ENCODE peak calls at places on chromosome 4, in five cellular contexts. One of them, this sample, is unnamed.

GRCh38 chr4:139281212-139281611 is 1.2 kb upstream of the MGARP start:
- DNase-seq in hepatocyte: no peak
- DNase-seq in stimulated activated CD4-positive, alpha-beta T cell treated with anti-CD3 and anti-CD28 coated beads, Interleukin-15, amount 100 ng/mL, for 24 hours: no peak
- DNase-seq in head of caudate nucleus: no peak
- DNase-seq in AG09319: no peak
- DNase-seq in this sample: no peak

GRCh38 chr4:2480649-2481048 is 11.7 kb downstream of the RNF4 start:
- DNase-seq in hepatocyte: no peak
- DNase-seq in stimulated activated CD4-positive, alpha-beta T cell treated with anti-CD3 and anti-CD28 coated beads, Interleukin-15, amount 100 ng/mL, for 24 hours: no peak
- DNase-seq in head of caudate nucleus: no peak
- DNase-seq in AG09319: no peak
- DNase-seq in this sample: no peak

GRCh38 chr4:108160741-108161352 is 7.9 kb downstream of the LEF1 start:
- DNase-seq in hepatocyte: no peak
- DNase-seq in stimulated activated CD4-positive, alpha-beta T cell treated with anti-CD3 and anti-CD28 coated beads, Interleukin-15, amount 100 ng/mL, for 24 hours: no peak
- DNase-seq in head of caudate nucleus: no peak
- DNase-seq in AG09319: no peak
- DNase-seq in this sample: no peak

GRCh38 chr4:107987916-107988762 is 1.6 kb upstream of the HADH start:
- DNase-seq in hepatocyte: no peak
- DNase-seq in stimulated activated CD4-positive, alpha-beta T cell treated with anti-CD3 and anti-CD28 coated beads, Interleukin-15, amount 100 ng/mL, for 24 hours: no peak
- DNase-seq in head of caudate nucleus: no peak
- DNase-seq in AG09319: no peak
- DNase-seq in this sample: no peak

GRCh38 chr4:161419822-161420221 is 744.0 kb downstream of the FSTL5 start:
- DNase-seq in hepatocyte: peak
- DNase-seq in stimulated activated CD4-positive, alpha-beta T cell treated with anti-CD3 and anti-CD28 coated beads, Interleukin-15, amount 100 ng/mL, for 24 hours: no peak
- DNase-seq in head of caudate nucleus: no peak
- DNase-seq in AG09319: no peak
- DNase-seq in this sample: no peak

GRCh38 chr4:75702919-75703411 is 21.4 kb upstream of the USO1 start:
- DNase-seq in hepatocyte: peak
- DNase-seq in stimulated activated CD4-positive, alpha-beta T cell treated with anti-CD3 and anti-CD28 coated beads, Interleukin-15, amount 100 ng/mL, for 24 hours: no peak
- DNase-seq in head of caudate nucleus: no peak
- DNase-seq in AG09319: no peak
- DNase-seq in this sample: no peak

GRCh38 chr4:144178414-144178813 is 37.9 kb upstream of the GYPA start:
- DNase-seq in hepatocyte: no peak
- DNase-seq in stimulated activated CD4-positive, alpha-beta T cell treated with anti-CD3 and anti-CD28 coated beads, Interleukin-15, amount 100 ng/mL, for 24 hours: no peak
- DNase-seq in head of caudate nucleus: no peak
- DNase-seq in AG09319: no peak
- DNase-seq in this sample: no peak

GRCh38 chr4:144336633-144337032 is 196.1 kb upstream of the GYPA start:
- DNase-seq in hepatocyte: no peak
- DNase-seq in stimulated activated CD4-positive, alpha-beta T cell treated with anti-CD3 and anti-CD28 coated beads, Interleukin-15, amount 100 ng/mL, for 24 hours: no peak
- DNase-seq in head of caudate nucleus: no peak
- DNase-seq in AG09319: no peak
- DNase-seq in this sample: no peak

GRCh38 chr4:165384186-165384585 is 5.4 kb downstream of the CPE start:
- DNase-seq in hepatocyte: no peak
- DNase-seq in stimulated activated CD4-positive, alpha-beta T cell treated with anti-CD3 and anti-CD28 coated beads, Interleukin-15, amount 100 ng/mL, for 24 hours: no peak
- DNase-seq in head of caudate nucleus: no peak
- DNase-seq in AG09319: no peak
- DNase-seq in this sample: no peak

GRCh38 chr4:5249727-5250126 is 198.4 kb downstream of the STK32B start:
- DNase-seq in hepatocyte: no peak
- DNase-seq in stimulated activated CD4-positive, alpha-beta T cell treated with anti-CD3 and anti-CD28 coated beads, Interleukin-15, amount 100 ng/mL, for 24 hours: no peak
- DNase-seq in head of caudate nucleus: no peak
- DNase-seq in AG09319: no peak
- DNase-seq in this sample: no peak

GRCh38 chr4:173318648-173319211 is 15.4 kb downstream of the HMGB2 start:
- DNase-seq in hepatocyte: peak
- DNase-seq in stimulated activated CD4-positive, alpha-beta T cell treated with anti-CD3 and anti-CD28 coated beads, Interleukin-15, amount 100 ng/mL, for 24 hours: no peak
- DNase-seq in head of caudate nucleus: no peak
- DNase-seq in AG09319: no peak
- DNase-seq in this sample: no peak

GRCh38 chr4:787561-787981 is 38.4 kb downstream of the CPLX1 start:
- DNase-seq in hepatocyte: no peak
- DNase-seq in stimulated activated CD4-positive, alpha-beta T cell treated with anti-CD3 and anti-CD28 coated beads, Interleukin-15, amount 100 ng/mL, for 24 hours: peak
- DNase-seq in head of caudate nucleus: no peak
- DNase-seq in AG09319: no peak
- DNase-seq in this sample: no peak

GRCh38 chr4:73275318-73275654 is 16.7 kb upstream of the ANKRD17 start:
- DNase-seq in hepatocyte: no peak
- DNase-seq in stimulated activated CD4-positive, alpha-beta T cell treated with anti-CD3 and anti-CD28 coated beads, Interleukin-15, amount 100 ng/mL, for 24 hours: no peak
- DNase-seq in head of caudate nucleus: no peak
- DNase-seq in AG09319: no peak
- DNase-seq in this sample: no peak

GRCh38 chr4:71545168-71545567 is 206.3 kb downstream of the SLC4A4 start:
- DNase-seq in hepatocyte: no peak
- DNase-seq in stimulated activated CD4-positive, alpha-beta T cell treated with anti-CD3 and anti-CD28 coated beads, Interleukin-15, amount 100 ng/mL, for 24 hours: no peak
- DNase-seq in head of caudate nucleus: no peak
- DNase-seq in AG09319: peak
- DNase-seq in this sample: no peak

GRCh38 chr4:99468891-99469290 is 33.7 kb upstream of the ADH7 start:
- DNase-seq in hepatocyte: no peak
- DNase-seq in stimulated activated CD4-positive, alpha-beta T cell treated with anti-CD3 and anti-CD28 coated beads, Interleukin-15, amount 100 ng/mL, for 24 hours: no peak
- DNase-seq in head of caudate nucleus: no peak
- DNase-seq in AG09319: no peak
- DNase-seq in this sample: no peak

GRCh38 chr4:23861897-23862296 is 27.9 kb downstream of the PPARGC1A start:
- DNase-seq in hepatocyte: no peak
- DNase-seq in stimulated activated CD4-positive, alpha-beta T cell treated with anti-CD3 and anti-CD28 coated beads, Interleukin-15, amount 100 ng/mL, for 24 hours: no peak
- DNase-seq in head of caudate nucleus: no peak
- DNase-seq in AG09319: no peak
- DNase-seq in this sample: no peak

GRCh38 chr4:147453561-147454141 is 27.2 kb upstream of the EDNRA start:
- DNase-seq in hepatocyte: peak
- DNase-seq in stimulated activated CD4-positive, alpha-beta T cell treated with anti-CD3 and anti-CD28 coated beads, Interleukin-15, amount 100 ng/mL, for 24 hours: no peak
- DNase-seq in head of caudate nucleus: no peak
- DNase-seq in AG09319: peak
- DNase-seq in this sample: no peak

GRCh38 chr4:72312032-72312650 is 256.9 kb downstream of the ADAMTS3 start:
- DNase-seq in hepatocyte: peak
- DNase-seq in stimulated activated CD4-positive, alpha-beta T cell treated with anti-CD3 and anti-CD28 coated beads, Interleukin-15, amount 100 ng/mL, for 24 hours: no peak
- DNase-seq in head of caudate nucleus: peak
- DNase-seq in AG09319: peak
- DNase-seq in this sample: peak

GRCh38 chr4:119231517-119231916 is 19.0 kb downstream of the USP53 start:
- DNase-seq in hepatocyte: no peak
- DNase-seq in stimulated activated CD4-positive, alpha-beta T cell treated with anti-CD3 and anti-CD28 coated beads, Interleukin-15, amount 100 ng/mL, for 24 hours: no peak
- DNase-seq in head of caudate nucleus: no peak
- DNase-seq in AG09319: no peak
- DNase-seq in this sample: no peak

GRCh38 chr4:16916719-16917337 is 18.4 kb upstream of the LDB2 start:
- DNase-seq in hepatocyte: peak
- DNase-seq in stimulated activated CD4-positive, alpha-beta T cell treated with anti-CD3 and anti-CD28 coated beads, Interleukin-15, amount 100 ng/mL, for 24 hours: peak
- DNase-seq in head of caudate nucleus: no peak
- DNase-seq in AG09319: no peak
- DNase-seq in this sample: no peak

GRCh38 chr4:55253911-55254593 is 92.0 kb upstream of the SRD5A3 start:
- DNase-seq in hepatocyte: no peak
- DNase-seq in stimulated activated CD4-positive, alpha-beta T cell treated with anti-CD3 and anti-CD28 coated beads, Interleukin-15, amount 100 ng/mL, for 24 hours: no peak
- DNase-seq in head of caudate nucleus: no peak
- DNase-seq in AG09319: no peak
- DNase-seq in this sample: no peak

GRCh38 chr4:154781983-154782293 is 866 bp downstream of the RBM46 start:
- DNase-seq in hepatocyte: no peak
- DNase-seq in stimulated activated CD4-positive, alpha-beta T cell treated with anti-CD3 and anti-CD28 coated beads, Interleukin-15, amount 100 ng/mL, for 24 hours: no peak
- DNase-seq in head of caudate nucleus: no peak
- DNase-seq in AG09319: no peak
- DNase-seq in this sample: no peak

GRCh38 chr4:85005865-85006377 is 39.4 kb upstream of the WDFY3 start:
- DNase-seq in hepatocyte: no peak
- DNase-seq in stimulated activated CD4-positive, alpha-beta T cell treated with anti-CD3 and anti-CD28 coated beads, Interleukin-15, amount 100 ng/mL, for 24 hours: no peak
- DNase-seq in head of caudate nucleus: no peak
- DNase-seq in AG09319: peak
- DNase-seq in this sample: no peak

GRCh38 chr4:53656421-53656981 is 65.2 kb upstream of the LNX1 start:
- DNase-seq in hepatocyte: no peak
- DNase-seq in stimulated activated CD4-positive, alpha-beta T cell treated with anti-CD3 and anti-CD28 coated beads, Interleukin-15, amount 100 ng/mL, for 24 hours: no peak
- DNase-seq in head of caudate nucleus: no peak
- DNase-seq in AG09319: peak
- DNase-seq in this sample: no peak

GRCh38 chr4:82213485-82214162 is 160.2 kb downstream of the HNRNPD start:
- DNase-seq in hepatocyte: no peak
- DNase-seq in stimulated activated CD4-positive, alpha-beta T cell treated with anti-CD3 and anti-CD28 coated beads, Interleukin-15, amount 100 ng/mL, for 24 hours: no peak
- DNase-seq in head of caudate nucleus: no peak
- DNase-seq in AG09319: no peak
- DNase-seq in this sample: no peak

GRCh38 chr4:187010052-187010451 is 286.4 kb upstream of the FAT1 start:
- DNase-seq in hepatocyte: no peak
- DNase-seq in stimulated activated CD4-positive, alpha-beta T cell treated with anti-CD3 and anti-CD28 coated beads, Interleukin-15, amount 100 ng/mL, for 24 hours: no peak
- DNase-seq in head of caudate nucleus: no peak
- DNase-seq in AG09319: no peak
- DNase-seq in this sample: no peak

GRCh38 chr4:180913750-180914149 is 1329.5 kb upstream of the TENM3 start:
- DNase-seq in hepatocyte: no peak
- DNase-seq in stimulated activated CD4-positive, alpha-beta T cell treated with anti-CD3 and anti-CD28 coated beads, Interleukin-15, amount 100 ng/mL, for 24 hours: no peak
- DNase-seq in head of caudate nucleus: no peak
- DNase-seq in AG09319: peak
- DNase-seq in this sample: no peak

GRCh38 chr4:84944952-84945351 is 21.5 kb downstream of the WDFY3 start:
- DNase-seq in hepatocyte: no peak
- DNase-seq in stimulated activated CD4-positive, alpha-beta T cell treated with anti-CD3 and anti-CD28 coated beads, Interleukin-15, amount 100 ng/mL, for 24 hours: no peak
- DNase-seq in head of caudate nucleus: no peak
- DNase-seq in AG09319: no peak
- DNase-seq in this sample: no peak

GRCh38 chr4:104592894-104593470 is 98.3 kb upstream of the CXXC4 start:
- DNase-seq in hepatocyte: peak
- DNase-seq in stimulated activated CD4-positive, alpha-beta T cell treated with anti-CD3 and anti-CD28 coated beads, Interleukin-15, amount 100 ng/mL, for 24 hours: no peak
- DNase-seq in head of caudate nucleus: no peak
- DNase-seq in AG09319: no peak
- DNase-seq in this sample: no peak

This sample was measured in C1 segment of cervical spinal cord.